ENCODE peak calls at places on chromosomes 6 and 20, in four cellular contexts. C is GM12878, G is HepG2, R is HEK293T. M is an unnamed sample.

GRCh38 chr20:1280421-1281102 is 14.5 kb downstream of the SNPH start:
- DNase-seq in C (no peak), G (no peak), R (no peak), M (no peak)

GRCh38 chr20:29300579-29301551 is 1956.6 kb upstream of the DEFB115 start:
- DNase-seq in C (no peak), G (no peak), R (no peak), M (no peak)

GRCh38 chr6:37106554-37106953 is 63.4 kb upstream of the PIM1 start:
- DNase-seq in C (no peak), G (no peak), R (no peak), M (no peak)

GRCh38 chr6:106693343-106693742 is 64.0 kb downstream of the QRSL1 start:
- DNase-seq in C (no peak), G (no peak), R (no peak), M (no peak)

GRCh38 chr6:149122850-149123821 is 194.4 kb upstream of the TAB2 start:
- DNase-seq in C (no peak), G (no peak), R (no peak), M (no peak)

GRCh38 chr6:121135425-121135824 is 198.9 kb downstream of the TBC1D32 start:
- DNase-seq in C (no peak), G (no peak), R (no peak), M (no peak)

GRCh38 chr20:56343861-56344381 is 14.9 kb upstream of the FAM210B start:
- DNase-seq in C (no peak), G (no peak), R (peak), M (peak)

GRCh38 chr6:116596815-116597214 is 19.5 kb upstream of the RSPH4A start:
- DNase-seq in C (no peak), G (peak), R (peak), M (no peak)

GRCh38 chr6:9140181-9140580 is 704.8 kb upstream of the SLC35B3 start:
- DNase-seq in C (no peak), G (no peak), R (no peak), M (no peak)

GRCh38 chr6:17233531-17233930 is 47.6 kb upstream of the RBM24 start:
- DNase-seq in C (no peak), G (peak), R (no peak), M (no peak)

GRCh38 chr6:22825210-22825609 is 255.8 kb downstream of the HDGFL1 start:
- DNase-seq in C (no peak), G (no peak), R (no peak), M (no peak)

GRCh38 chr6:15109338-15110090 is 136.4 kb upstream of the JARID2 start:
- DNase-seq in C (no peak), G (no peak), R (no peak), M (no peak)

GRCh38 chr6:21348462-21349195 is 244.9 kb upstream of the SOX4 start:
- DNase-seq in C (no peak), G (no peak), R (peak), M (no peak)

GRCh38 chr6:101232946-101233345 is 160.6 kb upstream of the GRIK2 start:
- DNase-seq in C (no peak), G (no peak), R (no peak), M (no peak)

GRCh38 chr6:112085666-112086065 is 1.6 kb downstream of the TUBE1 start:
- DNase-seq in C (no peak), G (no peak), R (no peak), M (no peak)

GRCh38 chr20:23125159-23125558 is 39.0 kb upstream of the CD93 start:
- DNase-seq in C (no peak), G (no peak), R (no peak), M (no peak)
- TF ChIP-seq FOXK2 in C (no peak), G (no peak), R (no peak), M (no peak)

GRCh38 chr6:167748046-167748445 is 78.7 kb upstream of the AFDN start:
- DNase-seq in C (no peak), G (no peak), R (no peak), M (no peak)
- TF ChIP-seq FOXK2 in C (no peak), G (no peak), R (no peak), M (no peak)

GRCh38 chr20:37344506-37345338 is 1.2 kb upstream of the SRC start:
- DNase-seq in C (no peak), G (peak), R (no peak), M (no peak)
- TF ChIP-seq FOXK2 in C (no peak), G (no peak), R (no peak), M (no peak)

GRCh38 chr6:4130357-4130987 is 4.9 kb downstream of the ECI2 start:
- DNase-seq in C (no peak), G (peak), R (no peak), M (no peak)
- TF ChIP-seq FOXK2 in C (no peak), G (no peak), R (no peak), M (no peak)

GRCh38 chr6:11535801-11536230 is 1.7 kb upstream of the TMEM170B start:
- DNase-seq in C (no peak), G (peak), R (no peak), M (no peak)
- TF ChIP-seq FOXK2 in C (no peak), G (no peak), R (no peak), M (no peak)

DNA sequence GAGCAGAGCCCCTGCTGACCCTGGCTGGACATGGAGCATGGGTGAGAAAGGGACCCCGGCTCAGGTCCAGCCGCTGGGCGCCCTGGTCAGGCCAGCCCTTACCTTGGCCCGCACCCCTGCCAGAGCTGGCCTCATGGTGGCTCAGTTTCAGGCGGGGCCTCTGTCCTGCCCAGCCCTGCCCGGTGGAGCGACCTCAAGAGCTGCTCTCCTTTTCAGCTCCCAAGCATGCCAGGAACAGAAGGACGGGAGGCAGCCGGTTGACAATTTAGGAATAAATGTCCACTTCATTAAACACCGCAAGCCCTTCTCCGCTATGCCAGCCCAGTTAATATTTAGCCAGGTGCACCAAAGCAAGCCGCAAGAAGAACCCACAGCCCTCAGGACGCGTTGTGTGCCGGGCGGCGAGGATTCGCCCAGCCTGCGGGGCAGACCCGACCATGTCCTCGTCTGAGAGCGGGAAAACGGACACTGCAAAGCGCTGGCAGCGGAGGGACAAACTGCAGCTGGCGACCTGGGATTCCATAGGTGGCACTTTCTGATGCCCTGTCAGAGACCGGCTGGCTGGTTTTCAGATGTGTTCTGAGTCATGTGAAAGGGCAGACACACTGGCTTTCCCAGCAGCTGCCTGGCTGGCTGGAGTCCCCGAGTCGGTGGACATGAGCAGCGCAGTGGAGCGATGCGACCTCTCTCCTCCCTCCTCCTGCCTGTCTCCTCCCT is 221.9 kb downstream of the TTLL2 start:
- DNase-seq in C (no peak), G (no peak), R (no peak), M (no peak)
- TF ChIP-seq FOXK2 in C (no peak), G (no peak), R (no peak), M (no peak)

GRCh38 chr6:24405262-24405661 is 2.5 kb downstream of the MRS2 start:
- DNase-seq in C (no peak), G (no peak), R (no peak), M (no peak)

GRCh38 chr6:24401458-24401857 is 1.3 kb upstream of the MRS2 start:
- DNase-seq in C (no peak), G (peak), R (no peak), M (no peak)

GRCh38 chr6:24403501-24403824 is 727 bp downstream of the MRS2 start:
- DNase-seq in C (no peak), G (no peak), R (no peak), M (no peak)

GRCh38 chr6:24397631-24398030 is 5.1 kb upstream of the MRS2 start:
- DNase-seq in C (no peak), G (no peak), R (no peak), M (no peak)

GRCh38 chr6:24402697-24403500 is at the start of gene MRS2:
- DNase-seq in C (peak), G (peak), R (peak), M (peak)
- TF ChIP-seq FOXK2 in C (no peak), G (no peak), R (no peak), M (no peak)

DNA sequence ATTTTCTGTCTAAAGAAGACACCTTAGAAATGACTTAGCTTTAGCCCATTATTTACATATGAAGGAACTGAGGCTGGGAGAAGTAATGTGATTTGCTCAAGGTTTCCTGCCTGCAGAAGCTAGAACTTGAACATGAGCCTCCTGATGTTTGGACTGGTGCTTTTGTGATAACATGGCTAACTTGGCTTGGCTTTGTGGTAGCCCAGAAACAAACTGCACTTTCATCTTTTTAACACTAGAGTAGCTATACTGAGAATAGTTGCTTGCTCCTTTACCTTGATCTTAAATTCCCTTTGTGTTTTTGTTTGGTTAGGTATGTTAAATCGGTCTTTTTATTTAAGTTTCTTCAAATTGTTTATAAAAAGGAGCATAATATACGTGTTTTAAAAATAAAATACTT is 163.5 kb upstream of the MANEA start:
- DNase-seq in C (no peak), G (no peak), R (peak), M (no peak)
- TF ChIP-seq FOXK2 in C (no peak), G (no peak), R (no peak), M (no peak)

GRCh38 chr20:54059691-54060364 is 10.6 kb downstream of the BCAS1 start:
- DNase-seq in C (no peak), G (no peak), R (no peak), M (no peak)

GRCh38 chr20:54056762-54057639 is 13.4 kb downstream of the BCAS1 start:
- DNase-seq in C (no peak), G (no peak), R (no peak), M (no peak)

GRCh38 chr20:54054516-54054915 is 15.9 kb downstream of the BCAS1 start:
- DNase-seq in C (no peak), G (no peak), R (no peak), M (no peak)

GRCh38 chr20:54061106-54061881 is 9.1 kb downstream of the BCAS1 start:
- DNase-seq in C (no peak), G (no peak), R (no peak), M (no peak)

GRCh38 chr20:54058420-54059139 is 11.8 kb downstream of the BCAS1 start:
- DNase-seq in C (no peak), G (no peak), R (no peak), M (no peak)
- TF ChIP-seq FOXK2 in C (no peak), G (no peak), R (no peak), M (no peak)

DNA sequence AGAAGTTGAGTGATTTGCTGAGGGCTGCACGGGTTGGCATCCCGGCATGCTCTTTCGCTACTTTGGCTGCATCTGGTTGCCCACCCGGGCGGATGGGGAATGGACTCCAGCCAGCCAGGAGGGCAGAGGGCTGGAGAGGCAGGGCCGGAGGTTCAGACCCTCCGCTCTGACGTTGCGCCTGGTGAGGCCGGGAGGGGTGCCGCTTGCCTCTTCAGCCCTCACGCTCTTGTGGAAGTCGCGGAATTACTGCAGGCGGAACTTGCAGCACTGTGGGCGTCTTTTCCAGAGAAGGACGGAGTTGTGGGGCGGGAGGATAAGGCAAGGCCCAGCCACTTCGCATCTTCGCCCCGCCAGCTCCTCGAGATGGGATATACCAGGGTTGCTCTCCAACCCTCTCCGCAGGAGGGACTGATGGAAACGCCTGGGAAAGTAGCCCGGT is 656 bp downstream of the RTEL1 start:
- DNase-seq in C (no peak), G (no peak), R (peak), M (no peak)
- TF ChIP-seq FOXK2 in C (no peak), G (no peak), R (no peak), M (no peak)